ENCODE peak calls at places on chromosomes 11 and 22, in five cellular contexts. D is CD8-positive, alpha-beta T cell; Q is fibroblast of mammary gland; X is psoas muscle; V is choroid plexus epithelial cell. S is an unnamed sample.

GRCh38 chr11:103897156-103897555 is 139.3 kb upstream of the DDI1 start:
- DNase-seq in D (no peak), Q (no peak), X (no peak), V (peak), S (no peak)

GRCh38 chr11:10519630-10520029 is 21.4 kb downstream of the RNF141 start:
- DNase-seq in Q (no peak), V (no peak), X (no peak), D (no peak), S (no peak)

GRCh38 chr11:12552677-12553076 is 121.5 kb upstream of the TEAD1 start:
- DNase-seq in V (peak), X (no peak), Q (peak), D (no peak), S (peak)

GRCh38 chr22:40463727-40464126 is 93.3 kb downstream of the SGSM3 start:
- DNase-seq in Q (no peak), X (no peak), V (no peak), D (peak), S (no peak)

GRCh38 chr22:29203456-29203855 is 2.2 kb upstream of the EMID1 start:
- DNase-seq in Q (no peak), V (no peak), X (no peak), D (no peak), S (no peak)

GRCh38 chr22:31646186-31647019 is 15.6 kb downstream of the PISD start:
- DNase-seq in D (no peak), V (peak), Q (peak), X (no peak), S (peak)

GRCh38 chr11:92122561-92122960 is 102.1 kb upstream of the FAT3 start:
- DNase-seq in X (no peak), D (no peak), V (no peak), Q (no peak), S (peak)

GRCh38 chr11:2221591-2221990 is 48.8 kb downstream of the ASCL2 start:
- DNase-seq in D (no peak), Q (no peak), X (no peak), V (no peak), S (no peak)

GRCh38 chr11:35260342-35260985 is 121.5 kb downstream of the CD44 start:
- DNase-seq in D (no peak), V (peak), Q (peak), X (no peak), S (peak)

GRCh38 chr22:19882446-19883381 is 28.0 kb upstream of the GNB1L start:
- DNase-seq in V (no peak), D (no peak), Q (no peak), X (no peak), S (no peak)

GRCh38 chr22:31933406-31933805 is 10.9 kb upstream of the YWHAH start:
- DNase-seq in X (peak), D (no peak), Q (no peak), V (no peak), S (no peak)

GRCh38 chr11:124791626-124792341 is 8.4 kb downstream of the MSANTD2 start:
- DNase-seq in Q (peak), V (peak), D (no peak), X (no peak), S (no peak)

GRCh38 chr22:36587289-36588154 is 58.6 kb upstream of the EIF3D start:
- DNase-seq in X (no peak), Q (peak), D (no peak), V (peak), S (peak)

GRCh38 chr22:17205432-17205831 is 13.8 kb downstream of the ADA2 start:
- DNase-seq in D (no peak), V (no peak), X (peak), Q (no peak), S (no peak)

GRCh38 chr11:60978546-60979380 is 7.3 kb downstream of the CD6 start:
- DNase-seq in V (no peak), D (peak), Q (no peak), X (no peak), S (no peak)

GRCh38 chr11:24587655-24588054 is 90.8 kb downstream of the LUZP2 start:
- DNase-seq in Q (no peak), X (no peak), V (peak), D (no peak), S (peak)

GRCh38 chr22:24474221-24474620 is 20.9 kb upstream of the UPB1 start:
- DNase-seq in X (no peak), Q (peak), D (no peak), V (peak), S (peak)

GRCh38 chr11:133934599-133935550 is 21.9 kb downstream of the IGSF9B start:
- DNase-seq in V (no peak), D (no peak), X (no peak), Q (peak), S (no peak)

GRCh38 chr11:96095884-96096301 is 172.0 kb upstream of the MTMR2 start:
- DNase-seq in X (no peak), D (no peak), V (no peak), Q (no peak), S (no peak)

GRCh38 chr22:46982635-46983034 is 220.2 kb downstream of the TBC1D22A start:
- DNase-seq in Q (no peak), V (no peak), D (no peak), X (no peak), S (no peak)

GRCh38 chr11:75312346-75312745 is 39.1 kb downstream of the ARRB1 start:
- DNase-seq in Q (no peak), V (no peak), D (no peak), X (no peak), S (no peak)

GRCh38 chr11:75311858-75312288 is 39.6 kb downstream of the ARRB1 start:
- DNase-seq in Q (peak), D (no peak), V (peak), X (peak), S (peak)

GRCh38 chr11:75315439-75315805 is 36.0 kb downstream of the ARRB1 start:
- DNase-seq in X (peak), D (no peak), Q (no peak), V (no peak), S (no peak)

GRCh38 chr11:75314771-75315438 is 36.6 kb downstream of the ARRB1 start:
- DNase-seq in X (peak), V (no peak), D (no peak), Q (no peak), S (no peak)

DNA sequence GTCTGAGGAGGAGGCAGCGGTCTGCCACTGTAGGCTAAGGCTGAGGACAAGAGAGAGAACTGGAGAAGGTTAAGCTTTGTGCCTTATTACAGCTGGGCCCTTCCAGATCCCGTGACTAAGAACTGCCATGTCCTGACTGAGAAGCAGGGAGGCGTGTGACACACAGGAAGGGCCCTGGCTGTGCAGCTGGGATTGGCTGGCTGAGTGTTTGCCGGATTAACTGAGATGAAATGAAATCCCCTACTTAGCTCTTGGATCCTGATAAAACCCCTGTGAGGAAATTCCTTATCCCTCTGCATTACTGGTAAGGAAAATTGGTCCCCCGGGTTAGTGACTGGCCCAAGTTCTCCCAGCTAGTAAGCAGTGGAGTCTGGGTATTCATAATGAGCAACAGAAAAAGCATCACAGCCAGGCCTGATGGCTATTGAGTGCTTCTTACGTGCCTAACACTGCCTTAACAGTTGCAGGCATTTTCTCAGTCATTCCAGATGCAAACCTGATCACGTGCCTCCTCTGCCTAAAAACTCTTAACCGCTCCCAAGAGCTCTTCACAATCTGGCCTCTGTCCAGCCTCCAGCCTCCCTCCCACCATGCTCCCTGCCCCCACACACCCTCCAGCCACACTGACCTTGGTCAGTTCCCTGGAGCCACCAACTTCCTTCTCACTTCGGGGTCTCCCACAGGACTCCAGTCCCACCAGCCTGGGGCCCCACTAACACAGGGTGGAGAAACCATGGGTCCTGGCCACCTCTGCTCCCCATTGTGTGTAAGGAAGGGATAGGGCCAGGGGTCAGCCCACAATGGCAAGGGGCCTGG is 37.8 kb downstream of the ARRB1 start:
- DNase-seq in D (no peak), V (peak), Q (peak), X (peak), S (peak)
- H3K4me3 ChIP-seq in D (no peak), V (no peak), Q (no peak), X (no peak), S (no peak)

GRCh38 chr11:116928845-116929244 is 91.4 kb upstream of the APOA1 start:
- DNase-seq in Q (no peak), D (no peak), X (no peak), V (peak), S (no peak)

GRCh38 chr11:116929393-116930090 is 92.1 kb upstream of the APOA1 start:
- DNase-seq in D (no peak), X (no peak), V (peak), Q (peak), S (no peak)

GRCh38 chr11:116927163-116927772 is 89.8 kb upstream of the APOA1 start:
- DNase-seq in Q (peak), V (peak), D (peak), X (no peak), S (no peak)

GRCh38 chr11:116928102-116928777 is 90.8 kb upstream of the APOA1 start:
- DNase-seq in X (no peak), D (no peak), V (peak), Q (no peak), S (no peak)

DNA sequence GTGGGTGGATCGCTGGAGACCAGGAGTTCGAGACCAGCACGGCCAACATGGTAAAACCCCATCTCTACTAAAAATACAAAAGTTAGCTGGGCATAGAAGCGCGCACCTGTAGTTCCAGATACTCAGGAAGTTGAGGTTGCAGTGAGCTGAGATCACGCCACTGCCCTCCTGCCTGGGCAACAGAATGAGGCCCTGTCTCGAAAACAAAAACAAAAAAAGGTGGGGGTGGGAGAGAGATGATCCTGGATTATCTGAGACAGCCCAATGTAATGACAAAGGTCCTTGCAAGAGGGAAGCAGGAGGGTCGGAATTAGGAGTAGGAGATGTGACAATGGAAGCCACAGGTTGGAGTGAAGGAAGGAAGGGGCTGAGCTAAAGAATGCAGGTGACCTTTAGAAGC is 87.6 kb upstream of the APOA1 start:
- DNase-seq in Q (no peak), X (no peak), V (no peak), D (no peak), S (no peak)
- TF ChIP-seq CTCF in Q (no peak), X (no peak), V (no peak), D (no peak), S (no peak)

GRCh38 chr11:47593492-47593933 is 698 bp downstream of the C1QTNF4 start:
- DNase-seq in X (no peak), D (no peak), V (no peak), Q (no peak), S (no peak)

GRCh38 chr11:47592970-47593369 is 1.2 kb downstream of the C1QTNF4 start:
- DNase-seq in X (no peak), Q (no peak), D (no peak), V (no peak), S (no peak)

GRCh38 chr11:47595967-47596366 is 1.8 kb upstream of the C1QTNF4 start:
- DNase-seq in X (no peak), V (no peak), Q (no peak), D (no peak), S (no peak)

GRCh38 chr11:47593934-47594855 is at the start of gene C1QTNF4:
- DNase-seq in V (no peak), X (no peak), Q (no peak), D (no peak), S (no peak)

DNA sequence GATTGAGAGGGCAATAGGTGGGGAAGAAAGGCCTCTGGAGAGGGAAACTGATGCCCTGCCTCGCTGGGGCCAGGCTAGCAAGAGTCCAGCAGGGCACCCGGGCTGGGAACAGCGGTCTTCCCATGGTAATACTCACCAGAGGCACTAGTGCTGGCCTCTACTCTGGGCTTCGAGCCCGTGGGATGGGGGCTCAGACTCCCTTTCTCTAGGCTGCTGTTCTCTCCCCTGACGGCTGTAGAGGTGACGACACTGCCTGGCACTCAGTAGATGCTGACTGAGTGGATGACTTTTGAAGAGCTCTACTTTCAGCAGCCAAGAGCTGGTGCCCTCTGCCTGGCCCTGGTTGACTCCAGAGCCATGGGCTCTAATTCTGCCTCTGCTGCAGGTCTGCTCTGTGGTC is 818 bp upstream of the C1QTNF4 start:
- DNase-seq in Q (no peak), X (no peak), D (no peak), V (no peak), S (no peak)
- H3K4me3 ChIP-seq in Q (no peak), X (no peak), D (no peak), V (no peak), S (no peak)

GRCh38 chr11:81655351-81655750 is 1078.3 kb downstream of the FAM181B start:
- DNase-seq in D (no peak), V (peak), X (no peak), Q (no peak), S (peak)

GRCh38 chr11:81658722-81659121 is 1074.9 kb downstream of the FAM181B start:
- DNase-seq in V (peak), X (no peak), Q (peak), D (no peak), S (peak)
- TF ChIP-seq CTCF in V (peak), X (no peak), Q (peak), D (no peak), S (peak)

GRCh38 chr11:102807921-102808320 is 10.0 kb upstream of the MMP1 start:
- DNase-seq in Q (peak), V (peak), X (no peak), D (no peak), S (peak)
- H3K4me3 ChIP-seq in Q (no peak), V (no peak), X (no peak), D (no peak), S (no peak)

DNA sequence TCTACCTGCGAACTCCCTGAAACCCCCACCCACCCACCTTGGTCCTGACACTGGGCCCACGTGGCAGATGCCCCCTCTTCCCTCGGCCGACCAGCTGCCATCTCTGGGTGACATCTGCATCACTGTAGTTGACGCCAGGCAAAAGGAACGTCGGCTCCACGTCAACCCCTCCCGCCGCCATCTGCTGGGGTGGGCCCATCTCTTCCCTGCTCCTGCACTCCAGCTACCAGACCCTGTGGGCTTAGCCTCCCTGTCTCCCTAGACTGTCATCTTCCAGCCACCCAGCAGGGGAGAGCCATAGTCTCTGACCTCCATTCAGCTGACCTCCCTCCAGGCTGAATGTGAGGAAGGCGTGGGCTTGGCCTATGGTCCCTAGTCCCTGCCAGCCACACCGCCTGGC is 21.3 kb downstream of the CHID1 start:
- DNase-seq in Q (no peak), X (no peak), D (no peak), V (no peak), S (no peak)
- TF ChIP-seq CTCF in Q (no peak), X (no peak), D (no peak), V (no peak), S (no peak)

GRCh38 chr11:69492201-69492991 is 10.9 kb downstream of the LINC01488 start:
- DNase-seq in D (no peak), X (peak), V (peak), Q (peak), S (no peak)

GRCh38 chr11:69489746-69490365 is 8.4 kb downstream of the LINC01488 start:
- DNase-seq in Q (no peak), D (no peak), X (peak), V (no peak), S (no peak)

GRCh38 chr11:69489031-69489745 is 7.7 kb downstream of the LINC01488 start:
- DNase-seq in X (peak), V (no peak), Q (no peak), D (peak), S (no peak)

GRCh38 chr11:69490516-69490915 is 9.1 kb downstream of the LINC01488 start:
- DNase-seq in X (peak), V (no peak), D (no peak), Q (no peak), S (no peak)

GRCh38 chr11:69491071-69492031 is 9.9 kb downstream of the LINC01488 start:
- DNase-seq in X (peak), D (no peak), Q (no peak), V (no peak), S (no peak)
- H3K4me3 ChIP-seq in X (no peak), D (no peak), Q (no peak), V (no peak), S (no peak)

GRCh38 chr11:39365809-39366436 is 2093.5 kb downstream of the LRRC4C start:
- DNase-seq in V (peak), X (no peak), Q (no peak), D (no peak), S (peak)
- TF ChIP-seq CTCF in V (peak), X (no peak), Q (no peak), D (no peak), S (no peak)